ENCODE peak calls at places on chromosomes 4 and X, in seven cellular contexts. F is GM12865, B is PC-3, X is cardiac muscle cell, I is mucosa of descending colon, R is stomach, M is ascending aorta. Q is an unnamed sample.

GRCh38 chr4:182142146-182143085 is 100.8 kb upstream of the TENM3 start:
- DNase-seq in F (no peak), B (no peak), X (peak), I (peak), R (no peak), M (no peak), Q (no peak)

GRCh38 chr4:119748853-119749252 is 120.2 kb upstream of the PDE5A start:
- DNase-seq in F (no peak), B (no peak), X (no peak), I (no peak), R (no peak), M (no peak), Q (no peak)

GRCh38 chr4:56908206-56909082 is 744 bp downstream of the REST start:
- DNase-seq in F (peak), B (peak), X (peak), I (peak), R (peak), M (no peak), Q (no peak)

GRCh38 chr4:54609310-54609709 is 48.4 kb upstream of the KIT start:
- DNase-seq in F (no peak), B (no peak), X (no peak), I (no peak), R (no peak), M (no peak), Q (no peak)

GRCh38 chr4:53173576-53173975 is 192.3 kb downstream of the SCFD2 start:
- DNase-seq in F (no peak), B (no peak), X (no peak), I (no peak), R (no peak), M (no peak), Q (no peak)

GRCh38 chrX:117120700-117121099 is 657.9 kb upstream of the CT83 start:
- DNase-seq in F (no peak), B (no peak), X (no peak), I (no peak), R (no peak), M (no peak), Q (no peak)

GRCh38 chrX:131979116-131979515 is 44.0 kb upstream of the STK26 start:
- DNase-seq in F (no peak), B (no peak), X (no peak), I (no peak), R (no peak), M (no peak), Q (no peak)

GRCh38 chrX:55057691-55058249 is 17.1 kb upstream of the PAGE2B start:
- DNase-seq in F (peak), B (peak), X (peak), I (no peak), R (no peak), M (no peak), Q (peak)

GRCh38 chrX:13078739-13079444 is 34.5 kb upstream of the FAM9C start:
- DNase-seq in F (no peak), B (no peak), X (peak), I (peak), R (peak), M (peak), Q (no peak)

GRCh38 chr4:48493485-48494100 is 3.5 kb downstream of the ZAR1 start:
- DNase-seq in F (no peak), B (no peak), X (peak), I (no peak), R (no peak), M (no peak), Q (no peak)

GRCh38 chr4:57504139-57504538 is 394.0 kb upstream of the IGFBP7 start:
- DNase-seq in F (no peak), B (no peak), X (no peak), I (no peak), R (no peak), M (no peak), Q (no peak)

GRCh38 chr4:137343221-137343620 is 189.1 kb downstream of the PCDH18 start:
- DNase-seq in F (no peak), B (no peak), X (no peak), I (no peak), R (no peak), M (no peak), Q (no peak)

GRCh38 chr4:25095756-25096552 is 64.3 kb downstream of the SEPSECS start:
- DNase-seq in F (no peak), B (no peak), X (peak), I (no peak), R (no peak), M (no peak), Q (no peak)

GRCh38 chr4:36273276-36273675 is 8.1 kb upstream of the DTHD1 start:
- DNase-seq in F (no peak), B (peak), X (no peak), I (no peak), R (no peak), M (no peak), Q (no peak)

GRCh38 chr4:95511477-95511876 is 37.3 kb downstream of the UNC5C start:
- DNase-seq in F (no peak), B (no peak), X (no peak), I (no peak), R (no peak), M (no peak), Q (no peak)

GRCh38 chrX:17007134-17007768 is 60.8 kb downstream of the REPS2 start:
- DNase-seq in F (peak), B (peak), X (peak), I (no peak), R (no peak), M (no peak), Q (no peak)

GRCh38 chrX:22699591-22700091 is 300.1 kb upstream of the DDX53 start:
- DNase-seq in F (no peak), B (peak), X (no peak), I (no peak), R (no peak), M (no peak), Q (no peak)

GRCh38 chr4:22268350-22269025 is 247.4 kb downstream of the ADGRA3 start:
- DNase-seq in F (no peak), B (peak), X (no peak), I (no peak), R (no peak), M (no peak), Q (no peak)

GRCh38 chr4:93646225-93646930 is 182.2 kb upstream of the ATOH1 start:
- DNase-seq in F (no peak), B (peak), X (no peak), I (no peak), R (no peak), M (no peak), Q (no peak)

GRCh38 chr4:2330119-2331042 is 68.5 kb upstream of the MXD4 start:
- DNase-seq in F (no peak), B (peak), X (peak), I (no peak), R (no peak), M (no peak), Q (no peak)

GRCh38 chr4:110159544-110159943 is 38.9 kb downstream of the ELOVL6 start:
- DNase-seq in F (no peak), B (no peak), X (no peak), I (no peak), R (no peak), M (no peak), Q (no peak)

GRCh38 chr4:10164877-10165283 is 48.3 kb upstream of the WDR1 start:
- DNase-seq in F (peak), B (peak), X (peak), I (peak), R (peak), M (no peak), Q (no peak)

GRCh38 chrX:149871940-149872339 is 9.0 kb upstream of the MAGEA8 start:
- DNase-seq in F (peak), B (peak), X (peak), I (peak), R (peak), M (no peak), Q (peak)

GRCh38 chr4:85548116-85548515 is 73.2 kb downstream of the ARHGAP24 start:
- DNase-seq in F (peak), B (no peak), X (no peak), I (no peak), R (no peak), M (no peak), Q (no peak)

GRCh38 chr4:20496078-20496477 is 204.2 kb upstream of the PACRGL start:
- DNase-seq in F (no peak), B (no peak), X (no peak), I (no peak), R (no peak), M (no peak), Q (no peak)

GRCh38 chr4:184170996-184171395 is 46.7 kb downstream of the ENPP6 start:
- DNase-seq in F (no peak), B (peak), X (peak), I (no peak), R (no peak), M (no peak), Q (no peak)

GRCh38 chr4:140609548-140610425 is 41.0 kb upstream of the UCP1 start:
- DNase-seq in F (peak), B (peak), X (peak), I (no peak), R (no peak), M (no peak), Q (no peak)

GRCh38 chrX:107978707-107979307 is 3.4 kb downstream of the TEX13B start:
- DNase-seq in F (peak), B (peak), X (peak), I (no peak), R (no peak), M (no peak), Q (no peak)

GRCh38 chr4:182600093-182600492 is 317.1 kb downstream of the DCTD start:
- DNase-seq in F (no peak), B (no peak), X (no peak), I (no peak), R (no peak), M (no peak), Q (no peak)

GRCh38 chr4:127782025-127782274 is 172 bp upstream of the HSPA4L start:
- DNase-seq in F (peak), B (peak), X (peak), I (peak), R (peak), M (peak), Q (peak)

GRCh38 chrX:10017866-10018265 is 50.7 kb downstream of the CLDN34 start:
- DNase-seq in F (no peak), B (peak), X (peak), I (no peak), R (no peak), M (no peak), Q (no peak)

GRCh38 chrX:15781964-15782711 is 8.1 kb upstream of the ZRSR2 start:
- DNase-seq in F (peak), B (no peak), X (no peak), I (no peak), R (no peak), M (no peak), Q (peak)

GRCh38 chr4:111450867-111451266 is 694.4 kb upstream of the FAM241A start:
- DNase-seq in F (no peak), B (peak), X (no peak), I (no peak), R (no peak), M (no peak), Q (no peak)

GRCh38 chrX:71660562-71661416 is 6.6 kb upstream of the LOC101059915 start:
- DNase-seq in F (no peak), B (no peak), X (no peak), I (no peak), R (no peak), M (no peak), Q (no peak)

GRCh38 chr4:89586318-89586717 is 250.6 kb downstream of the SNCA start:
- DNase-seq in F (no peak), B (no peak), X (no peak), I (no peak), R (no peak), M (no peak), Q (no peak)

GRCh38 chr4:7703669-7704068 is 236.0 kb downstream of the AFAP1 start:
- DNase-seq in F (peak), B (peak), X (no peak), I (no peak), R (no peak), M (no peak), Q (no peak)

GRCh38 chrX:137071596-137071995 is 37.8 kb upstream of the GPR101 start:
- DNase-seq in F (no peak), B (no peak), X (no peak), I (no peak), R (no peak), M (no peak), Q (no peak)

GRCh38 chr4:102473476-102473875 is 27.7 kb upstream of the NFKB1 start:
- DNase-seq in F (no peak), B (no peak), X (no peak), I (no peak), R (no peak), M (no peak), Q (no peak)
- H3K4me3 ChIP-seq in F (no peak), B (no peak), X (no peak), I (no peak), R (no peak), M (no peak), Q (no peak)

DNA sequence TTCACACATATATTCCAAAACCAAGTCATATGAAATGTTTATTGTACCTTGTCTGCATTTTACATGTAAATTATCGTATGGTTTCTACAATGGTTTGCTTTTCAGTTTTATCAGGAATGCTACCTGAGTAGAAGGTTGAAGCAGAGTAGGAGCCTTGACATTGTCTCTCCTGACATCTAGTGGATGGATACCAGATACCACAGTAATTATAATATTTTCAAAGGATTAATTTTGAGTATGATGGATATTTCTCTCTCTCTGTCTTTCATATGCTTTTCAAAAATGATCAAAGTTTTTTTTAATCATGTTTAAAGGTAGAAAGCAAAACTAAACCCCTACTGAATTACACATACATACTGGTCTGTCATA is 109.4 kb upstream of the KLHL13 start:
- DNase-seq in F (no peak), B (peak), X (peak), I (no peak), R (no peak), M (no peak), Q (no peak)
- TF ChIP-seq CTCF in F (peak), B (peak), X (peak), I (peak), R (no peak), M (peak), Q (peak)

DNA sequence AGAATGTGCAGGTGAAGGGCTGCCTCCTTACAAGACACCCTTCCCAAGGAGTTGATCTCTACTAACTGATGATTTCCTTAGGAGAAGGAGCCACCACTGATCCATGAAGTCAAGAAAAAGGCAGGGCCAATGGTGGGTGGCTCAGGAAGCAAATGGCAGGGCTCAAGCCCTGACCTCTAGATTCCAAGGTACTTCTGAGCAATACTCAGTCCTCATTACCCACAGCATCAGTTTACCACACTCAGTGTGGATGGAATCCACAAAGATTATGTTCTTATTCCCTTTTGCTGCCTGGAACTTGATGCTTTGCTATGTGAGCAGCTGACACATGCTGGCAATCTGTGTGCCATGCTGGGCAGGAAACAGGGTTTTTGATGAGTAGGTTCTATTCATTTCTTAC is 135.4 kb upstream of the GPC4 start:
- DNase-seq in F (no peak), B (no peak), X (no peak), I (no peak), R (no peak), M (no peak), Q (no peak)
- H3K4me3 ChIP-seq in F (no peak), B (no peak), X (no peak), I (no peak), R (no peak), M (no peak), Q (no peak)

GRCh38 chr4:6343950-6344408 is 74.3 kb downstream of the WFS1 start:
- DNase-seq in F (peak), B (peak), X (no peak), I (no peak), R (peak), M (no peak), Q (no peak)
- TF ChIP-seq CTCF in F (peak), B (peak), X (no peak), I (no peak), R (no peak), M (no peak), Q (peak)

DNA sequence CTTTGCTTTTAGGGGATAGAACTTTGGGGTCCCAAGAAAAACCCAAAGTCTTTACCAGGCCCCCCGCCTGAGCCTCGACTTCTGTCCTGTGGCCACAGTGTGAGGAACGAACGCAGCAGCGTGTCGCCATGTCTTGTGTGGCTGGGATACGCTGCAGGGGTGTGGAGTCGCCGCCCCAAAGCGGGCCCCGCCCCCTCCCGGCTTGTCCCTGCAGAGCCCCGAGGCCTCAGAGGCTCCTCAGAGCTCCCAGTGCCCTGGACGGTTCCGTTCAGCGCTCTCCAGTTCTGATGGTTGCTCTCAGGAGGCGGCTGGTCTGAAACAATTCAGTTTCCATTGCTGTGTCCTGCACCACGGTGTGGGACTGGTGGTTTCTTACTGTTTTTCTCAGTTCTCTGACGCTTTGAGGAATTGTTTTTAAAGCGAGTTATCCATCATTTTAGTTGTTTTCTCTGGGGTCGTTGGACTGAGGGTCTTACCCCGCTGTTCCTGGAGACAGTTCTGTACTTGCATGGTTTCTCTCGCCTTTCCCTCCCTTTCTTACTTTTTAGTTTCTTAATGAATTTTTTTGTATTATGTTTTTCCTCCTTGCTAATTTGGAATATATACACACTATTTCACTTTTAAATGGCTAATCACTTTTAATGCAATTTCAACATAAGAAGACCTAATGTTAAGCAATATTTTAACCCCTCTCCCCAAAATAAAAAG is 1.6 kb upstream of the IDUA start:
- DNase-seq in F (peak), B (peak), X (peak), I (peak), R (peak), M (no peak), Q (no peak)
- H3K4me3 ChIP-seq in F (no peak), B (peak), X (no peak), I (no peak), R (peak), M (no peak), Q (no peak)

DNA sequence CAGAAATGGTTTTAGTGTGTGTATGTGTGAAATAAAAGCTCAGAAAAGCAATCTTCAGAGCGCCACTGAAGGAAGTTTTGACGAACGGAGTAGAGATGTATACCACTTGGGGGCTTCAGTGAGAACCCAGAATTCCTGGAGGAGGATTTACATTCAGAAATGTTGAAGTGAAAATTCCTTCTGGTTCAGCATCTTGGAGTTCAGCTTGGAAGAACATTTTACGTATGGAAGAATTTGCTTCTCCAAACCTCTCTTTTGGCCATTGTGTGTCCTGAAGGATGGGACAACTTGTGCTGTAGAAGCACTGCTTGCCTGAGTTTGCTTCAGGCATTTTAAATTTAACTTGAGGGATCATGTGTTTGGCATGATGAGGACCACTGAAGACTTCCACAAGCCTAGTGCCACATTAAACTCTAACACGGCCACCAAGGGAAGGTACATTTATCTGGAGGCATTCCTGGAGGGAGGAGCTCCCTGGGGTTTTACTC is 704 bp downstream of the SHROOM3 start:
- DNase-seq in F (no peak), B (no peak), X (peak), I (no peak), R (no peak), M (no peak), Q (no peak)
- TF ChIP-seq CTCF in F (no peak), B (no peak), X (peak), I (no peak), R (no peak), M (no peak), Q (no peak)

GRCh38 chrX:153685179-153685536 is 2.6 kb upstream of the SLC6A8 start:
- DNase-seq in F (no peak), B (no peak), X (no peak), I (no peak), R (no peak), M (no peak), Q (no peak)
- H3K4me3 ChIP-seq in F (no peak), B (no peak), X (no peak), I (no peak), R (no peak), M (no peak), Q (no peak)

GRCh38 chrX:8845060-8845459 is 43.9 kb upstream of the FAM9A start:
- DNase-seq in F (no peak), B (peak), X (peak), I (no peak), R (no peak), M (no peak), Q (no peak)
- TF ChIP-seq CTCF in F (no peak), B (peak), X (peak), I (no peak), R (no peak), M (no peak), Q (no peak)

DNA sequence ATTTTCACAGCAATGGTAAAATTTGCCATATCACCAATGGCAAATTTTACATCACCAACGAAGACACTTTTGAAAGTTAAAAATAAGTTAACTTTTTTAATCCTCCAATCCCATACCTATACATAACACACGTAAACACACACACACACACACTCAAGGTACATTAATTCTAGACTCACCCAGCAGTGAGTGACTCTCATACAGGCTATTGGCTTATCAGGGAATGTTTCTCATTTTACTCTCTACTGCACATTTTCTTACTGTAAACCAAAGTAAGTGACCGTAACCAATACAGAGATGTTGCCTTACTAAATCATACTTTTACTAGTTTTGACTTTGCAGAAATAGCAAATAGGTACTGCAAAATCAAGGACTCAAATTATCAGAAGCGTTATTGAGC is 2.3 kb downstream of the VEGFC start:
- DNase-seq in F (no peak), B (peak), X (no peak), I (no peak), R (no peak), M (no peak), Q (no peak)
- H3K4me3 ChIP-seq in F (no peak), B (peak), X (no peak), I (no peak), R (peak), M (no peak), Q (no peak)

DNA sequence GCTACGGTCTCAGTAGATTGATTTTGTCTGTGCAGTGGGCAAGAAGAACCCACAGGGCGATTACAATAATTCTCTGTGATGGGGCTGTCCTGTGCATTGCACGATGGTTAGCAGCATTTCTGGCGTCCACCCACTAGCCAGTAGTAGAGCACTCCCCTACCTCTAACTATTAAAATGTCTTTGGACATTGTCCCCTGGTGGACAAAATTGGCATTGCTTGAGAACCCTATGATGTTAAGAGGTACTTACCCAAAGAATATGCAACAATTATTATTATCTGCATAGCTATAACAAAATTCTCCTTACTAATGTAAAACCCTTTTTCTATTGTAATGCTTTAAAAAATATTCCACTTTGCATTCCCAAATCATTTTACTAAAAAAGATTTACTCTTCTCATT is 109.5 kb upstream of the VCX3A start:
- DNase-seq in F (peak), B (peak), X (no peak), I (no peak), R (no peak), M (no peak), Q (no peak)
- TF ChIP-seq CTCF in F (peak), B (peak), X (no peak), I (no peak), R (no peak), M (no peak), Q (peak)

Q was measured in GM12864.